ENCODE peak calls at places on chromosomes 16 and 17, in ten cellular contexts. One of them, this sample, is unnamed.

GRCh38 chr16:12386076-12386641 is 409.6 kb downstream of the SNX29 start:
- DNase-seq in astrocyte of the spinal cord: no peak
- DNase-seq in HFF-Myc: no peak
- DNase-seq in fibroblast of mammary gland: no peak
- DNase-seq in cardiac fibroblast: no peak
- DNase-seq in Panc1: no peak
- DNase-seq in GM12864: no peak
- DNase-seq in fibroblast of pulmonary artery: no peak
- DNase-seq in SK-N-SH: no peak
- DNase-seq in WERI-Rb-1: no peak
- DNase-seq in this sample: no peak

GRCh38 chr16:30063893-30064745 is 1.4 kb upstream of the ALDOA start:
- DNase-seq in astrocyte of the spinal cord: peak
- DNase-seq in HFF-Myc: no peak
- DNase-seq in fibroblast of mammary gland: peak
- DNase-seq in cardiac fibroblast: peak
- DNase-seq in Panc1: no peak
- DNase-seq in GM12864: peak
- DNase-seq in fibroblast of pulmonary artery: no peak
- DNase-seq in SK-N-SH: peak
- DNase-seq in WERI-Rb-1: peak
- DNase-seq in this sample: no peak

GRCh38 chr16:14364386-14365199 is 265.5 kb downstream of the PARN start:
- DNase-seq in astrocyte of the spinal cord: peak
- DNase-seq in HFF-Myc: no peak
- DNase-seq in fibroblast of mammary gland: peak
- DNase-seq in cardiac fibroblast: peak
- DNase-seq in Panc1: no peak
- DNase-seq in GM12864: no peak
- DNase-seq in fibroblast of pulmonary artery: peak
- DNase-seq in SK-N-SH: no peak
- DNase-seq in WERI-Rb-1: no peak
- DNase-seq in this sample: no peak

GRCh38 chr17:70353408-70354092 is 184.2 kb downstream of the KCNJ2 start:
- DNase-seq in astrocyte of the spinal cord: no peak
- DNase-seq in HFF-Myc: no peak
- DNase-seq in fibroblast of mammary gland: no peak
- DNase-seq in cardiac fibroblast: no peak
- DNase-seq in Panc1: no peak
- DNase-seq in GM12864: no peak
- DNase-seq in fibroblast of pulmonary artery: no peak
- DNase-seq in SK-N-SH: peak
- DNase-seq in WERI-Rb-1: no peak
- DNase-seq in this sample: no peak

GRCh38 chr17:69518951-69519350 is 104.5 kb downstream of the MAP2K6 start:
- DNase-seq in astrocyte of the spinal cord: no peak
- DNase-seq in HFF-Myc: no peak
- DNase-seq in fibroblast of mammary gland: no peak
- DNase-seq in cardiac fibroblast: no peak
- DNase-seq in Panc1: no peak
- DNase-seq in GM12864: no peak
- DNase-seq in fibroblast of pulmonary artery: no peak
- DNase-seq in SK-N-SH: no peak
- DNase-seq in WERI-Rb-1: no peak
- DNase-seq in this sample: no peak

GRCh38 chr16:6279261-6279660 is 1053.4 kb upstream of the RBFOX1 start:
- DNase-seq in astrocyte of the spinal cord: no peak
- DNase-seq in HFF-Myc: no peak
- DNase-seq in fibroblast of mammary gland: no peak
- DNase-seq in cardiac fibroblast: no peak
- DNase-seq in Panc1: no peak
- DNase-seq in GM12864: no peak
- DNase-seq in fibroblast of pulmonary artery: no peak
- DNase-seq in SK-N-SH: no peak
- DNase-seq in WERI-Rb-1: peak
- DNase-seq in this sample: no peak

GRCh38 chr16:19008770-19009169 is 25.0 kb downstream of the TMC7 start:
- DNase-seq in astrocyte of the spinal cord: no peak
- DNase-seq in HFF-Myc: peak
- DNase-seq in fibroblast of mammary gland: peak
- DNase-seq in cardiac fibroblast: peak
- DNase-seq in Panc1: no peak
- DNase-seq in GM12864: no peak
- DNase-seq in fibroblast of pulmonary artery: peak
- DNase-seq in SK-N-SH: no peak
- DNase-seq in WERI-Rb-1: no peak
- DNase-seq in this sample: no peak

GRCh38 chr17:81538651-81539570 is 10.7 kb downstream of the FSCN2 start:
- DNase-seq in astrocyte of the spinal cord: no peak
- DNase-seq in HFF-Myc: no peak
- DNase-seq in fibroblast of mammary gland: no peak
- DNase-seq in cardiac fibroblast: no peak
- DNase-seq in Panc1: no peak
- DNase-seq in GM12864: no peak
- DNase-seq in fibroblast of pulmonary artery: no peak
- DNase-seq in SK-N-SH: no peak
- DNase-seq in WERI-Rb-1: no peak
- DNase-seq in this sample: no peak

GRCh38 chr16:31480851-31481250 is 2.1 kb upstream of the SLC5A2 start:
- DNase-seq in astrocyte of the spinal cord: no peak
- DNase-seq in HFF-Myc: no peak
- DNase-seq in fibroblast of mammary gland: no peak
- DNase-seq in cardiac fibroblast: peak
- DNase-seq in Panc1: no peak
- DNase-seq in GM12864: no peak
- DNase-seq in fibroblast of pulmonary artery: peak
- DNase-seq in SK-N-SH: no peak
- DNase-seq in WERI-Rb-1: no peak
- DNase-seq in this sample: no peak

GRCh38 chr16:86512860-86513470 is 2.6 kb downstream of the FOXF1 start:
- DNase-seq in astrocyte of the spinal cord: no peak
- DNase-seq in HFF-Myc: no peak
- DNase-seq in fibroblast of mammary gland: no peak
- DNase-seq in cardiac fibroblast: no peak
- DNase-seq in Panc1: no peak
- DNase-seq in GM12864: no peak
- DNase-seq in fibroblast of pulmonary artery: no peak
- DNase-seq in SK-N-SH: no peak
- DNase-seq in WERI-Rb-1: no peak
- DNase-seq in this sample: no peak

GRCh38 chr16:86513471-86514277 is 3.3 kb downstream of the FOXF1 start:
- DNase-seq in astrocyte of the spinal cord: no peak
- DNase-seq in HFF-Myc: no peak
- DNase-seq in fibroblast of mammary gland: no peak
- DNase-seq in cardiac fibroblast: no peak
- DNase-seq in Panc1: no peak
- DNase-seq in GM12864: no peak
- DNase-seq in fibroblast of pulmonary artery: no peak
- DNase-seq in SK-N-SH: no peak
- DNase-seq in WERI-Rb-1: no peak
- DNase-seq in this sample: no peak

GRCh38 chr16:86510465-86511261 is at the start of gene FOXF1:
- DNase-seq in astrocyte of the spinal cord: peak
- DNase-seq in HFF-Myc: no peak
- DNase-seq in fibroblast of mammary gland: peak
- DNase-seq in cardiac fibroblast: peak
- DNase-seq in Panc1: no peak
- DNase-seq in GM12864: no peak
- DNase-seq in fibroblast of pulmonary artery: peak
- DNase-seq in SK-N-SH: no peak
- DNase-seq in WERI-Rb-1: no peak
- DNase-seq in this sample: no peak

GRCh38 chr16:86511317-86512161 is 1.2 kb downstream of the FOXF1 start:
- DNase-seq in astrocyte of the spinal cord: no peak
- DNase-seq in HFF-Myc: no peak
- DNase-seq in fibroblast of mammary gland: no peak
- DNase-seq in cardiac fibroblast: no peak
- DNase-seq in Panc1: no peak
- DNase-seq in GM12864: no peak
- DNase-seq in fibroblast of pulmonary artery: no peak
- DNase-seq in SK-N-SH: no peak
- DNase-seq in WERI-Rb-1: no peak
- DNase-seq in this sample: no peak

DNA sequence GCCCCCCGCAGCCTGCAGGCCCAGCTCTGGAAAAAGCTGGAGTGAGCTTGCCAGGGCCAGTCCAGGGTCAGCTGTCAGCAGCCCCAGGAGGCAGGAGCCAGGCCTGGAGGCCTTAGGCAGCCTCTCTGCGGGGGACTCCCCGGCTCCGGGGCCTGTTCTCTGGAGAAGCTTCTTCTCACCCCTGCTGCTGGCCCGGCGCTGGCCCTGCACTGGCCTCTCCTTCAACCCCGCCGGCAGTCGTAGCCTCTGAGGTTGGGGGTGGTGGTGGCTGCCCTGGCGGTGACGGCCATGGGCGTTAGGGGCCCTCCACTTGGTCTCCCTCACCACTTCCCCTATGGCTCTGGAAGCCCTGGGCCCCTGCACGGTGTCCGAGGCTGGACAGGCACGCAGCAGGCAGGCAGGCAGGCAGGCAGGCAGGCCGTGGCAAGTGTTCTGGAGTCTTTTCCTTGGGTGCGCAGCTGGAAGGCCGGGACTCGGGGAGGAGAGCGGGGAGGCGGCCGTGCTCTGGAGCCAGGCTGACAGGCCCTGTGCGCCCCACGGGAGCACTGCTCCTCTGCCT is 2.1 kb downstream of the FOXF1 start:
- DNase-seq in astrocyte of the spinal cord: no peak
- DNase-seq in HFF-Myc: no peak
- DNase-seq in fibroblast of mammary gland: no peak
- DNase-seq in cardiac fibroblast: no peak
- DNase-seq in Panc1: no peak
- DNase-seq in GM12864: no peak
- DNase-seq in fibroblast of pulmonary artery: no peak
- DNase-seq in SK-N-SH: no peak
- DNase-seq in WERI-Rb-1: no peak
- DNase-seq in this sample: no peak
- H3K4me3 ChIP-seq in astrocyte of the spinal cord: peak
- H3K4me3 ChIP-seq in HFF-Myc: peak
- H3K4me3 ChIP-seq in fibroblast of mammary gland: peak
- H3K4me3 ChIP-seq in cardiac fibroblast: peak
- H3K4me3 ChIP-seq in Panc1: no peak
- H3K4me3 ChIP-seq in GM12864: no peak
- H3K4me3 ChIP-seq in fibroblast of pulmonary artery: peak
- H3K4me3 ChIP-seq in SK-N-SH: no peak
- H3K4me3 ChIP-seq in WERI-Rb-1: no peak
- H3K4me3 ChIP-seq in this sample: peak

DNA sequence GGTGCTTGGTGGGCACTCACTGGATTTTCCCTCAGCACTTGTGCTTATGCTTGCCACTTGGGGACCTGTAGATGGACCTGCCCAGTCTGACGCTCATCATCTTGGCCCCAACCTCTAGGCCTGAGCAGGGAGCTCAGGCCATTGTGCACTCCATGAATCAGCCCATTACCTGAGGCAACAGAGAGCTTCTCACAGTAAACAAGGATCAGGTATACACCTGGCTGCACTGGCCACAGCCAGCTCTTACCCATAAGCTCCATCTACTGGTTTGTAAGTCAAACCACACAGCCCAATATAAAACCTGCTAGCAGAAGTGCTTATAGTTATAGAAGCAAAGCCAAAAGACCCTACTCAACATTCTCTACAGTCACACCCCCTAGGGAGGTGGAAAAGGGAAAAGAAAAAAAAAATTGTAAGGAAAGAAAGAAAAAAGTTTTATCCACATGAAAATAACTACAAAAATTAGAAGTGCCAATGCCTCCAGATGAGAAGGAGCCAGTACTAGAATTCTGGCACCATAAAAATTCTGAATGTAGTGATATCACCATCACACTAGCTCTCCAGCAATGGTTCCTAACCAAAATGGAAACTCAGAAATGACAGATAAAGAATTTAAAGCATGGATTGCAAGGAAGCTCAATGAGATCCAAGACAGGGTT is 87.8 kb upstream of the CDH5 start:
- DNase-seq in astrocyte of the spinal cord: no peak
- DNase-seq in HFF-Myc: no peak
- DNase-seq in fibroblast of mammary gland: no peak
- DNase-seq in cardiac fibroblast: no peak
- DNase-seq in Panc1: no peak
- DNase-seq in GM12864: no peak
- DNase-seq in fibroblast of pulmonary artery: no peak
- DNase-seq in SK-N-SH: no peak
- DNase-seq in WERI-Rb-1: no peak
- DNase-seq in this sample: no peak
- H3K4me3 ChIP-seq in astrocyte of the spinal cord: no peak
- H3K4me3 ChIP-seq in HFF-Myc: no peak
- H3K4me3 ChIP-seq in fibroblast of mammary gland: no peak
- H3K4me3 ChIP-seq in cardiac fibroblast: no peak
- H3K4me3 ChIP-seq in Panc1: no peak
- H3K4me3 ChIP-seq in GM12864: no peak
- H3K4me3 ChIP-seq in fibroblast of pulmonary artery: no peak
- H3K4me3 ChIP-seq in SK-N-SH: no peak
- H3K4me3 ChIP-seq in WERI-Rb-1: no peak
- H3K4me3 ChIP-seq in this sample: no peak

GRCh38 chr17:17208013-17208412 is 1.9 kb upstream of the PLD6 start:
- DNase-seq in astrocyte of the spinal cord: no peak
- DNase-seq in HFF-Myc: no peak
- DNase-seq in fibroblast of mammary gland: no peak
- DNase-seq in cardiac fibroblast: no peak
- DNase-seq in Panc1: no peak
- DNase-seq in GM12864: no peak
- DNase-seq in fibroblast of pulmonary artery: no peak
- DNase-seq in SK-N-SH: no peak
- DNase-seq in WERI-Rb-1: no peak
- DNase-seq in this sample: no peak
- H3K4me3 ChIP-seq in astrocyte of the spinal cord: no peak
- H3K4me3 ChIP-seq in HFF-Myc: no peak
- H3K4me3 ChIP-seq in fibroblast of mammary gland: no peak
- H3K4me3 ChIP-seq in cardiac fibroblast: no peak
- H3K4me3 ChIP-seq in Panc1: no peak
- H3K4me3 ChIP-seq in GM12864: no peak
- H3K4me3 ChIP-seq in fibroblast of pulmonary artery: no peak
- H3K4me3 ChIP-seq in SK-N-SH: no peak
- H3K4me3 ChIP-seq in WERI-Rb-1: no peak
- H3K4me3 ChIP-seq in this sample: no peak

DNA sequence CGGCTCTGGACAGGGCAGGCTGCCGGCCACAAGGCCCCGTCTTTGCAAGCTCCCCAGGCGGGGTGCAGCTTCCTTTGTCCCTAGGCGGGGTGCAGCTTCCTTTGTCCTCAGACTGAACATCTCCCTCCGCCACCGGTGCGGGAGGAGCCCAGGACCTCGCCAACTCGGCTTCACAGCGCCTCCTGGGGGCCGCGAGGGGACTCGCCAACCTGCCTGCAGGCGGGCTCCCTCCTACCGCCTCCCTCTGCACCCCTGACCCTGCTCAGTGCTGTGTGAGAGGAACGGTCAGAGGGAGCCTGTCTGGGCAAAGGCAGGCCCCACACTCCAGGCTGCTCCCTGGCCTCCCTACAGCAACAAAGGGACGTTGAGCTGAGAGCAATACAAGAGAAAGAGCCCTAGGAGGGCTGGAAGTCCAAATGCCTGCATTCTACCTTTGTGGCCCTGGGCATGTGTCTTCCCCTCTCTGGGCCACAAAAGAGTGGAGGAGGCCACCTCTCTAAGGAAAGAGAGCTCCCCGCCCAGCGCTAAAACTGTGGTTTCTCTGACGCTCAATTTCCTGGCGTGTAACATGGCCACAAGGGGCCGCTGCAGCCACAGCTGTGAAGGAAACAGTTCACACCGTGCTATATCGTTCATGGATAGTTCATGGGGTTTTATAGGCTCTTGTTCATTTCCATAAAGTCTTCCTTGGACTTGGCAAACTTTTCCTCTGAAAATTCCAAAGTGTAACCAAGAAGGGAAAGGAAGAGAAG is 20.9 kb upstream of the KRT19 start:
- DNase-seq in astrocyte of the spinal cord: peak
- DNase-seq in HFF-Myc: peak
- DNase-seq in fibroblast of mammary gland: peak
- DNase-seq in cardiac fibroblast: peak
- DNase-seq in Panc1: no peak
- DNase-seq in GM12864: peak
- DNase-seq in fibroblast of pulmonary artery: peak
- DNase-seq in SK-N-SH: peak
- DNase-seq in WERI-Rb-1: peak
- DNase-seq in this sample: no peak
- H3K4me3 ChIP-seq in astrocyte of the spinal cord: no peak
- H3K4me3 ChIP-seq in HFF-Myc: no peak
- H3K4me3 ChIP-seq in fibroblast of mammary gland: no peak
- H3K4me3 ChIP-seq in cardiac fibroblast: no peak
- H3K4me3 ChIP-seq in Panc1: peak
- H3K4me3 ChIP-seq in GM12864: no peak
- H3K4me3 ChIP-seq in fibroblast of pulmonary artery: peak
- H3K4me3 ChIP-seq in SK-N-SH: peak
- H3K4me3 ChIP-seq in WERI-Rb-1: peak
- H3K4me3 ChIP-seq in this sample: peak

This sample was measured in esophagus squamous epithelium.